ENCODE peak calls at places on chromosomes 7 and 10, in eight cellular contexts. N is stimulated activated naive B cell treated with anti-CD40 and anti-IgM and Interleukin-4, amounts not matched to agents 10 μg/mL and 1 μg/mL and 100 μg/mL, for 72 hours; J is activated CD8-positive, alpha-beta memory T cell treated with anti-CD3 and anti-CD28 coated beads, Interleukin-2, amount 10 ng/mL, durations not matched to agents 7 days and 5 days; S is SW 1271; T is AG04450; C is NCI-H345; F is neural crest cell; K is NCI-H1092 treated with DMSO at 0.1 percent for 48 hours. B is an unnamed sample.

GRCh38 chr7:135159359-135160087 is 11.0 kb downstream of the CYREN start:
- DNase-seq in S (no peak), N (no peak), F (no peak), K (no peak), J (no peak), T (no peak), C (no peak), B (no peak)

GRCh38 chr7:116052006-116052405 is 21.4 kb upstream of the TFEC start:
- DNase-seq in K (no peak), S (no peak), C (no peak), N (no peak), J (no peak), T (no peak), F (no peak), B (no peak)

GRCh38 chr10:117720931-117721826 is 178.6 kb downstream of the EMX2 start:
- DNase-seq in S (no peak), F (no peak), J (no peak), N (no peak), T (no peak), K (no peak), C (no peak), B (no peak)

GRCh38 chr10:129440247-129440646 is 26.8 kb upstream of the MGMT start:
- DNase-seq in J (no peak), S (no peak), K (no peak), N (no peak), F (no peak), C (peak; percentile 17), T (no peak), B (no peak)

GRCh38 chr10:27742195-27742925 is 3.3 kb downstream of the MKX start:
- DNase-seq in K (peak; percentile 30), C (peak; percentile 65), T (peak; percentile 68), F (peak; percentile 70), S (peak; percentile 61), N (peak; percentile 82), J (peak; percentile 88), B (peak; percentile 74)

GRCh38 chr10:44979281-44980181 is 922 bp upstream of the DEPP1 start:
- DNase-seq in J (no peak), N (no peak), S (no peak), C (no peak), K (no peak), F (no peak), T (no peak), B (no peak)

GRCh38 chr10:97333601-97334369 is 744 bp downstream of the FRAT2 start:
- DNase-seq in S (no peak), N (peak; percentile 47), T (no peak), J (peak; percentile 63), F (peak; percentile 34), K (no peak), C (no peak), B (peak; percentile 46)

GRCh38 chr10:97169911-97170693 is 15.7 kb downstream of the SLIT1 start:
- DNase-seq in S (no peak), N (no peak), F (no peak), J (no peak), C (no peak), T (no peak), K (peak; percentile 4), B (no peak)

GRCh38 chr7:99500637-99501009 is 542 bp upstream of the ZNF394 start:
- DNase-seq in J (no peak), S (no peak), F (no peak), C (no peak), T (no peak), N (no peak), K (no peak), B (no peak)

GRCh38 chr7:74012842-74013249 is 15.1 kb upstream of the ELN start:
- DNase-seq in K (no peak), N (peak; percentile 51), S (no peak), T (no peak), C (no peak), F (no peak), J (peak; percentile 49), B (peak; percentile 80)

GRCh38 chr7:30702200-30702599 is 19.9 kb upstream of the CRHR2 start:
- DNase-seq in S (peak; percentile 6), J (no peak), C (no peak), N (no peak), T (no peak), F (no peak), K (no peak), B (no peak)

GRCh38 chr10:70479161-70479531 is 579 bp downstream of the PALD1 start:
- DNase-seq in F (no peak), K (no peak), S (no peak), N (no peak), C (no peak), J (no peak), T (no peak), B (peak; percentile 31)

GRCh38 chr7:117718116-117718515 is 155.1 kb downstream of the CTTNBP2 start:
- DNase-seq in S (no peak), F (no peak), T (no peak), C (no peak), J (no peak), N (no peak), K (no peak), B (no peak)

GRCh38 chr10:52359466-52359865 is 45.4 kb downstream of the DKK1 start:
- DNase-seq in T (no peak), J (no peak), K (no peak), N (no peak), S (no peak), F (no peak), C (no peak), B (no peak)

GRCh38 chr10:132593900-132594876 is 56.6 kb downstream of the INPP5A start:
- DNase-seq in S (no peak), K (no peak), T (no peak), N (peak; percentile 52), C (no peak), F (no peak), J (no peak), B (peak; percentile 76)

GRCh38 chr7:21256310-21256877 is 171.5 kb upstream of the SP4 start:
- DNase-seq in J (peak; percentile 49), S (peak; percentile 55), F (no peak), T (no peak), K (peak; percentile 65), N (no peak), C (peak; percentile 51), B (no peak)

GRCh38 chr7:9192969-9193368 is 759.6 kb downstream of the NXPH1 start:
- DNase-seq in N (no peak), C (no peak), S (no peak), T (no peak), F (no peak), J (no peak), K (no peak), B (no peak)

GRCh38 chr7:2440608-2441245 is 35.5 kb downstream of the GRIFIN start:
- DNase-seq in J (no peak), S (no peak), C (no peak), N (no peak), K (no peak), F (no peak), T (no peak), B (no peak)

GRCh38 chr10:4250497-4250887 is 465.5 kb upstream of the KLF6 start:
- DNase-seq in K (no peak), S (no peak), T (no peak), C (no peak), F (no peak), J (no peak), N (no peak), B (no peak)

GRCh38 chr7:125563964-125564529 is 634.4 kb upstream of the POT1 start:
- DNase-seq in N (no peak), S (no peak), F (no peak), J (no peak), T (no peak), C (peak; percentile 12), K (no peak), B (no peak)

GRCh38 chr7:522071-522937 is 2.7 kb upstream of the PDGFA start:
- DNase-seq in S (peak; percentile 57), C (peak; percentile 19), N (peak; percentile 58), K (no peak), F (no peak), J (no peak), T (no peak), B (peak; percentile 62)

GRCh38 chr10:110815354-110816004 is 56.2 kb upstream of the PDCD4 start:
- DNase-seq in C (no peak), T (no peak), F (no peak), N (peak; percentile 43), S (no peak), J (no peak), K (no peak), B (no peak)

GRCh38 chr10:42488416-42488815 is 150.0 kb downstream of the ZNF33B start:
- DNase-seq in F (no peak), S (peak; percentile 17), C (no peak), J (no peak), N (no peak), T (no peak), K (no peak), B (no peak)

GRCh38 chr10:119315128-119316001 is 108.0 kb downstream of the GRK5 start:
- DNase-seq in J (peak; percentile 90), K (no peak), N (peak; percentile 65), T (peak; percentile 74), S (peak; percentile 66), C (peak; percentile 73), F (no peak), B (no peak)

B was measured in germinal center.